ENCODE peak calls at places on chromosomes 6 and 20, in four cellular contexts. One of them, this sample, is unnamed.

GRCh38 chr20:444117-444516 is 18.2 kb downstream of the TBC1D20 start:
- DNase-seq in head of caudate nucleus: no peak
- DNase-seq in astrocyte of the hippocampus: peak; percentile 62
- DNase-seq in neural progenitor cell: no peak
- DNase-seq in this sample: no peak

GRCh38 chr6:34496103-34496685 is 30.3 kb downstream of the PACSIN1 start:
- DNase-seq in head of caudate nucleus: no peak
- DNase-seq in astrocyte of the hippocampus: no peak
- DNase-seq in neural progenitor cell: no peak
- DNase-seq in this sample: peak; percentile 29

GRCh38 chr6:51927450-51927849 is 160.0 kb downstream of the PKHD1 start:
- DNase-seq in head of caudate nucleus: no peak
- DNase-seq in astrocyte of the hippocampus: no peak
- DNase-seq in neural progenitor cell: no peak
- DNase-seq in this sample: no peak

GRCh38 chr6:125267806-125268523 is 33.8 kb downstream of the HDDC2 start:
- DNase-seq in head of caudate nucleus: no peak
- DNase-seq in astrocyte of the hippocampus: no peak
- DNase-seq in neural progenitor cell: no peak
- DNase-seq in this sample: no peak

GRCh38 chr6:40998661-40999060 is 40.4 kb downstream of the UNC5CL start:
- DNase-seq in head of caudate nucleus: no peak
- DNase-seq in astrocyte of the hippocampus: no peak
- DNase-seq in neural progenitor cell: no peak
- DNase-seq in this sample: no peak

GRCh38 chr6:18823782-18824386 is 436.7 kb downstream of the RNF144B start:
- DNase-seq in head of caudate nucleus: no peak
- DNase-seq in astrocyte of the hippocampus: peak; percentile 27
- DNase-seq in neural progenitor cell: peak; percentile 76
- DNase-seq in this sample: peak; percentile 8

GRCh38 chr6:15770347-15771143 is 107.7 kb upstream of the DTNBP1 start:
- DNase-seq in head of caudate nucleus: no peak
- DNase-seq in astrocyte of the hippocampus: peak; percentile 17
- DNase-seq in neural progenitor cell: no peak
- DNase-seq in this sample: no peak

GRCh38 chr6:109240370-109241084 is 141.7 kb downstream of the CD164 start:
- DNase-seq in head of caudate nucleus: no peak
- DNase-seq in astrocyte of the hippocampus: no peak
- DNase-seq in neural progenitor cell: no peak
- DNase-seq in this sample: peak; percentile 19

GRCh38 chr20:62111148-62111547 is 11.1 kb upstream of the LSM14B start:
- DNase-seq in head of caudate nucleus: no peak
- DNase-seq in astrocyte of the hippocampus: no peak
- DNase-seq in neural progenitor cell: no peak
- DNase-seq in this sample: no peak

GRCh38 chr6:119083007-119083406 is 4.5 kb upstream of the FAM184A start:
- DNase-seq in head of caudate nucleus: no peak
- DNase-seq in astrocyte of the hippocampus: no peak
- DNase-seq in neural progenitor cell: no peak
- DNase-seq in this sample: no peak

GRCh38 chr6:48985025-48985424 is 478.0 kb downstream of the MMUT start:
- DNase-seq in head of caudate nucleus: no peak
- DNase-seq in astrocyte of the hippocampus: no peak
- DNase-seq in neural progenitor cell: no peak
- DNase-seq in this sample: no peak

GRCh38 chr6:48835421-48835958 is 627.6 kb downstream of the MMUT start:
- DNase-seq in head of caudate nucleus: no peak
- DNase-seq in astrocyte of the hippocampus: no peak
- DNase-seq in neural progenitor cell: no peak
- DNase-seq in this sample: no peak

GRCh38 chr20:41087325-41087685 is 50.0 kb upstream of the PLCG1 start:
- DNase-seq in head of caudate nucleus: no peak
- DNase-seq in astrocyte of the hippocampus: no peak
- DNase-seq in neural progenitor cell: no peak
- DNase-seq in this sample: no peak

GRCh38 chr6:169938262-169938701 is 186.9 kb downstream of the ERMARD start:
- DNase-seq in head of caudate nucleus: no peak
- DNase-seq in astrocyte of the hippocampus: no peak
- DNase-seq in neural progenitor cell: no peak
- DNase-seq in this sample: peak; percentile 57

GRCh38 chr6:14396826-14397517 is 279.4 kb downstream of the CD83 start:
- DNase-seq in head of caudate nucleus: no peak
- DNase-seq in astrocyte of the hippocampus: no peak
- DNase-seq in neural progenitor cell: peak; percentile 77
- DNase-seq in this sample: peak; percentile 84

GRCh38 chr6:150177260-150178246 is 34.7 kb downstream of the PPP1R14C start:
- DNase-seq in head of caudate nucleus: no peak
- DNase-seq in astrocyte of the hippocampus: peak; percentile 50
- DNase-seq in neural progenitor cell: no peak
- DNase-seq in this sample: no peak

GRCh38 chr20:9576695-9577094 is 62.3 kb downstream of the LAMP5 start:
- DNase-seq in head of caudate nucleus: no peak
- DNase-seq in astrocyte of the hippocampus: no peak
- DNase-seq in neural progenitor cell: peak; percentile 47
- DNase-seq in this sample: no peak

GRCh38 chr6:135586844-135587243 is 89.3 kb upstream of the AHI1 start:
- DNase-seq in head of caudate nucleus: no peak
- DNase-seq in astrocyte of the hippocampus: peak; percentile 94
- DNase-seq in neural progenitor cell: no peak
- DNase-seq in this sample: no peak

GRCh38 chr6:166165558-166166313 is 1.9 kb downstream of the TBXT start:
- DNase-seq in head of caudate nucleus: no peak
- DNase-seq in astrocyte of the hippocampus: no peak
- DNase-seq in neural progenitor cell: no peak
- DNase-seq in this sample: peak; percentile 57

GRCh38 chr20:35011589-35012226 is 56.0 kb downstream of the MYH7B start:
- DNase-seq in head of caudate nucleus: no peak
- DNase-seq in astrocyte of the hippocampus: no peak
- DNase-seq in neural progenitor cell: no peak
- DNase-seq in this sample: no peak

GRCh38 chr20:1696521-1697209 is 39.1 kb upstream of the SIRPG start:
- DNase-seq in head of caudate nucleus: no peak
- DNase-seq in astrocyte of the hippocampus: no peak
- DNase-seq in neural progenitor cell: no peak
- DNase-seq in this sample: no peak

GRCh38 chr20:58048096-58048702 is 180.3 kb downstream of the ANKRD60 start:
- DNase-seq in head of caudate nucleus: no peak
- DNase-seq in astrocyte of the hippocampus: peak; percentile 85
- DNase-seq in neural progenitor cell: peak; percentile 79
- DNase-seq in this sample: peak; percentile 68

GRCh38 chr6:82143041-82143481 is 104.5 kb downstream of the IBTK start:
- DNase-seq in head of caudate nucleus: no peak
- DNase-seq in astrocyte of the hippocampus: no peak
- DNase-seq in neural progenitor cell: no peak
- DNase-seq in this sample: no peak

GRCh38 chr6:64591682-64592081 is 956.1 kb downstream of the PHF3 start:
- DNase-seq in head of caudate nucleus: no peak
- DNase-seq in astrocyte of the hippocampus: no peak
- DNase-seq in neural progenitor cell: no peak
- DNase-seq in this sample: no peak

GRCh38 chr6:10837692-10837996 is 695 bp downstream of the MAK start:
- DNase-seq in head of caudate nucleus: peak; percentile 15
- DNase-seq in astrocyte of the hippocampus: no peak
- DNase-seq in neural progenitor cell: peak; percentile 71
- DNase-seq in this sample: peak; percentile 73

GRCh38 chr20:45445805-45446562 is 23.6 kb upstream of the WFDC2 start:
- DNase-seq in head of caudate nucleus: no peak
- DNase-seq in astrocyte of the hippocampus: peak; percentile 19
- DNase-seq in neural progenitor cell: peak; percentile 32
- DNase-seq in this sample: peak; percentile 67

This sample was measured in H7.